ENCODE peak calls at places on chromosomes 5 and 9, in four cellular contexts. One of them, this sample, is unnamed.

GRCh38 chr5:44809215-44809955 is 638 bp downstream of the MRPS30 start:
- DNase-seq in heart right ventricle: peak; percentile 34
- DNase-seq in lower lobe of right lung: peak; percentile 67
- DNase-seq in heart left ventricle: peak; percentile 41
- DNase-seq in this sample: peak; percentile 65

GRCh38 chr5:6616632-6617031 is 16.2 kb downstream of the NSUN2 start:
- DNase-seq in heart right ventricle: no peak
- DNase-seq in lower lobe of right lung: no peak
- DNase-seq in heart left ventricle: no peak
- DNase-seq in this sample: no peak

GRCh38 chr9:112072721-112073553 is 102.2 kb downstream of the SUSD1 start:
- DNase-seq in heart right ventricle: no peak
- DNase-seq in lower lobe of right lung: no peak
- DNase-seq in heart left ventricle: no peak
- DNase-seq in this sample: no peak

GRCh38 chr5:171606414-171607024 is 179.1 kb upstream of the SMIM23 start:
- DNase-seq in heart right ventricle: no peak
- DNase-seq in lower lobe of right lung: no peak
- DNase-seq in heart left ventricle: no peak
- DNase-seq in this sample: no peak

GRCh38 chr9:109010676-109011655 is 2.3 kb downstream of the CTNNAL1 start:
- DNase-seq in heart right ventricle: no peak
- DNase-seq in lower lobe of right lung: no peak
- DNase-seq in heart left ventricle: no peak
- DNase-seq in this sample: no peak

GRCh38 chr9:109507421-109507838 is 9.3 kb upstream of the PTPN3 start:
- DNase-seq in heart right ventricle: no peak
- DNase-seq in lower lobe of right lung: no peak
- DNase-seq in heart left ventricle: no peak
- DNase-seq in this sample: no peak

GRCh38 chr9:69805962-69806633 is 14.5 kb upstream of the CFAP95 start:
- DNase-seq in heart right ventricle: no peak
- DNase-seq in lower lobe of right lung: no peak
- DNase-seq in heart left ventricle: peak; percentile 61
- DNase-seq in this sample: peak; percentile 67

GRCh38 chr5:138565100-138565821 is 9.9 kb downstream of the HSPA9 start:
- DNase-seq in heart right ventricle: no peak
- DNase-seq in lower lobe of right lung: no peak
- DNase-seq in heart left ventricle: no peak
- DNase-seq in this sample: no peak

GRCh38 chr9:23541976-23542375 is 284.1 kb downstream of the ELAVL2 start:
- DNase-seq in heart right ventricle: no peak
- DNase-seq in lower lobe of right lung: no peak
- DNase-seq in heart left ventricle: no peak
- DNase-seq in this sample: no peak

GRCh38 chr5:173010021-173010420 is 26.4 kb downstream of the ATP6V0E1 start:
- DNase-seq in heart right ventricle: no peak
- DNase-seq in lower lobe of right lung: no peak
- DNase-seq in heart left ventricle: no peak
- DNase-seq in this sample: no peak

GRCh38 chr9:70409280-70409679 is 5.2 kb downstream of the KLF9 start:
- DNase-seq in heart right ventricle: no peak
- DNase-seq in lower lobe of right lung: no peak
- DNase-seq in heart left ventricle: no peak
- DNase-seq in this sample: peak; percentile 61

GRCh38 chr5:66949066-66949465 is 247.5 kb downstream of the CD180 start:
- DNase-seq in heart right ventricle: no peak
- DNase-seq in lower lobe of right lung: no peak
- DNase-seq in heart left ventricle: no peak
- DNase-seq in this sample: no peak

GRCh38 chr5:143562935-143563334 is 159.4 kb upstream of the NR3C1 start:
- DNase-seq in heart right ventricle: no peak
- DNase-seq in lower lobe of right lung: no peak
- DNase-seq in heart left ventricle: peak; percentile 31
- DNase-seq in this sample: no peak

GRCh38 chr9:89274838-89275237 is 36.2 kb upstream of the CKS2 start:
- DNase-seq in heart right ventricle: no peak
- DNase-seq in lower lobe of right lung: no peak
- DNase-seq in heart left ventricle: no peak
- DNase-seq in this sample: no peak

GRCh38 chr9:117551171-117551570 is 136.3 kb upstream of the ASTN2 start:
- DNase-seq in heart right ventricle: no peak
- DNase-seq in lower lobe of right lung: no peak
- DNase-seq in heart left ventricle: no peak
- DNase-seq in this sample: no peak

GRCh38 chr9:138058181-138058580 is 180.6 kb downstream of the CACNA1B start:
- DNase-seq in heart right ventricle: no peak
- DNase-seq in lower lobe of right lung: no peak
- DNase-seq in heart left ventricle: no peak
- DNase-seq in this sample: peak; percentile 29

GRCh38 chr5:108101105-108101504 is 280.8 kb downstream of the FBXL17 start:
- DNase-seq in heart right ventricle: no peak
- DNase-seq in lower lobe of right lung: no peak
- DNase-seq in heart left ventricle: peak; percentile 40
- DNase-seq in this sample: no peak

GRCh38 chr9:2338770-2339169 is 282.8 kb upstream of the VLDLR start:
- DNase-seq in heart right ventricle: no peak
- DNase-seq in lower lobe of right lung: no peak
- DNase-seq in heart left ventricle: no peak
- DNase-seq in this sample: no peak

GRCh38 chr9:138052635-138053320 is 175.2 kb downstream of the CACNA1B start:
- DNase-seq in heart right ventricle: no peak
- DNase-seq in lower lobe of right lung: no peak
- DNase-seq in heart left ventricle: no peak
- DNase-seq in this sample: peak; percentile 38

GRCh38 chr5:75200776-75201175 is 35.9 kb downstream of the ANKRD31 start:
- DNase-seq in heart right ventricle: no peak
- DNase-seq in lower lobe of right lung: no peak
- DNase-seq in heart left ventricle: no peak
- DNase-seq in this sample: no peak

GRCh38 chr9:130478731-130479575 is 34.2 kb downstream of the ASS1 start:
- DNase-seq in heart right ventricle: no peak
- DNase-seq in lower lobe of right lung: no peak
- DNase-seq in heart left ventricle: no peak
- DNase-seq in this sample: no peak

GRCh38 chr9:130482463-130482862 is 37.7 kb downstream of the ASS1 start:
- DNase-seq in heart right ventricle: no peak
- DNase-seq in lower lobe of right lung: no peak
- DNase-seq in heart left ventricle: no peak
- DNase-seq in this sample: no peak

GRCh38 chr9:130479587-130479986 is 34.8 kb downstream of the ASS1 start:
- DNase-seq in heart right ventricle: no peak
- DNase-seq in lower lobe of right lung: no peak
- DNase-seq in heart left ventricle: no peak
- DNase-seq in this sample: no peak

GRCh38 chr9:130478152-130478551 is 33.4 kb downstream of the ASS1 start:
- DNase-seq in heart right ventricle: no peak
- DNase-seq in lower lobe of right lung: no peak
- DNase-seq in heart left ventricle: no peak
- DNase-seq in this sample: no peak

DNA sequence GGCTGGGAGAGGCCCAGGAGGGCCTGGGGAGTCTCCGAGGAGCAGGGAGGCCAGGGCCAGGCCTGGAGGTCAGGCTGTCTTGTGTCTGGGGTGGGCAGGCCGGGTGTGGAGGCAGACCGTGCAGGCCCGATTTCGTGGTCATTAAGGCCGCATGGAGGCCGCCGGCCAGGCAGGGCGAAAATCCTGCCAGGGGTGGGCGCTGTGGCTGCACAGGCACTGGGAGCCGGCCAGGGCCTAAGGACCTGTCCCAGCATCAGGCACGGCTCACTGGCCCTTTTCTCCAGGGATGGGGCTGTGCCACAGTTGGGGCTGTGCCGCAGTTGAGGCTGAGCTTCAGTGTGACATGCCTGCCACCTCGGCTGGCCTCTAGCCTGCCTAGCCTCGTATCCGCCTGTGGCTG is 35.9 kb downstream of the ASS1 start:
- DNase-seq in heart right ventricle: no peak
- DNase-seq in lower lobe of right lung: no peak
- DNase-seq in heart left ventricle: no peak
- DNase-seq in this sample: no peak
- TF ChIP-seq CTCF in heart right ventricle: no peak
- TF ChIP-seq CTCF in lower lobe of right lung: no peak
- TF ChIP-seq CTCF in heart left ventricle: no peak
- TF ChIP-seq CTCF in this sample: no peak

GRCh38 chr9:35112257-35113020 is 3.2 kb downstream of the ATOSB start:
- DNase-seq in heart right ventricle: no peak
- DNase-seq in lower lobe of right lung: no peak
- DNase-seq in heart left ventricle: peak; percentile 46
- DNase-seq in this sample: no peak

GRCh38 chr9:35108946-35109575 is 6.1 kb upstream of the STOML2 start:
- DNase-seq in heart right ventricle: no peak
- DNase-seq in lower lobe of right lung: no peak
- DNase-seq in heart left ventricle: no peak
- DNase-seq in this sample: no peak

GRCh38 chr9:35110327-35110758 is 5.3 kb downstream of the ATOSB start:
- DNase-seq in heart right ventricle: no peak
- DNase-seq in lower lobe of right lung: no peak
- DNase-seq in heart left ventricle: peak; percentile 38
- DNase-seq in this sample: no peak

GRCh38 chr9:35108461-35108860 is 5.5 kb upstream of the STOML2 start:
- DNase-seq in heart right ventricle: no peak
- DNase-seq in lower lobe of right lung: no peak
- DNase-seq in heart left ventricle: no peak
- DNase-seq in this sample: no peak

GRCh38 chr9:35111006-35111933 is 4.4 kb downstream of the ATOSB start:
- DNase-seq in heart right ventricle: peak; percentile 98
- DNase-seq in lower lobe of right lung: peak; percentile 99
- DNase-seq in heart left ventricle: peak; percentile 99
- DNase-seq in this sample: peak; percentile 99
- H3K4me1 ChIP-seq in heart right ventricle: peaks cover 46% of the 10 kb centered on the region
- H3K4me1 ChIP-seq in lower lobe of right lung: peaks cover 59% of the 10 kb centered on the region
- H3K4me1 ChIP-seq in heart left ventricle: peaks cover 48% of the 10 kb centered on the region
- H3K4me1 ChIP-seq in this sample: no peaks in the 10 kb centered on the region

GRCh38 chr5:77086611-77087483 is at the start of gene ZBED3:
- DNase-seq in heart right ventricle: peak; percentile 64
- DNase-seq in lower lobe of right lung: peak; percentile 86
- DNase-seq in heart left ventricle: peak; percentile 76
- DNase-seq in this sample: peak; percentile 90
- TF ChIP-seq CTCF in heart right ventricle: peak; percentile 30
- TF ChIP-seq CTCF in lower lobe of right lung: no peak
- TF ChIP-seq CTCF in heart left ventricle: no peak
- TF ChIP-seq CTCF in this sample: peak; percentile 19

DNA sequence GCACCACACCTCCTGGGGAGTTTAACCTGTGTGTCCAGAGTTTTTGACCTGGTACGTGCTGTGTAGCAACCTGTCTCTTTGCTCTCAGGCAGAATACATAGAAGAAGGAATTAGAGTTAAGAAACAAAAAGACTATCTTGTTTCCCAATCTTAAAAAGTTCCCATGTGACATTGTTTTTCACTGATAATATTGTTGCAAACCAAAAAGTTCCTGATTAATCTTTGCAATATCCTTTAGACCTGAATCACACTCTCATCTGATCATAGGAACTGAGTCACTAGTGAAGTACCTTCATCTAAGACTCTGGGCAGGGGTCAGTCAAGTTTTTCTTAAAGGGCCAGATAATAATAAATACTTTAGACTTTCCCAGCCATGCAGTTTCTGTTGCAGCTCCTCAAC is 35.1 kb downstream of the BASP1 start:
- DNase-seq in heart right ventricle: no peak
- DNase-seq in lower lobe of right lung: no peak
- DNase-seq in heart left ventricle: no peak
- DNase-seq in this sample: no peak
- H3K4me1 ChIP-seq in heart right ventricle: no peaks in the 10 kb centered on the region
- H3K4me1 ChIP-seq in lower lobe of right lung: no peaks in the 10 kb centered on the region
- H3K4me1 ChIP-seq in heart left ventricle: no peaks in the 10 kb centered on the region
- H3K4me1 ChIP-seq in this sample: no peaks in the 10 kb centered on the region

DNA sequence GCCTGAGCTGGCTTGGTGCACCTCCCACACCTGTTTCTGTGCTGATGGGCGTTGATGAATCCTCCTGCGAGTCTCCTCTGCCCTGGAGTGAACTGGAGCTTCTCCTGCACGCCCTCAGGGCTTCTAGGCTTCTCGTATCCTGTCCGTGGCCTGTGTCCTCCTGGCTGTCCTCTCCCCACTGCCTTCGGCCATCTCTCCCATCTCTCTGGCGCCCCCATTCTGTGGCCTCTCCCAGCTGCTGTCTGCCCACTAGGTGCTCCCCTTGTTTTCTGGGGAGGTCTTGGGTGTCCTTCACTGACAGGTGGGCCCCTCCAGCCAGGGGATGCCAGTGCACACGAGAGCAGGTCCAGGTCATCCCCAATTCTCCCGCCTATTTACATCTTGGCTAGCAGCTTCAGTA is 28.8 kb downstream of the AHRR start:
- DNase-seq in heart right ventricle: no peak
- DNase-seq in lower lobe of right lung: no peak
- DNase-seq in heart left ventricle: no peak
- DNase-seq in this sample: no peak
- TF ChIP-seq CTCF in heart right ventricle: no peak
- TF ChIP-seq CTCF in lower lobe of right lung: no peak
- TF ChIP-seq CTCF in heart left ventricle: no peak
- TF ChIP-seq CTCF in this sample: no peak

GRCh38 chr5:117357886-117358285 is 783.3 kb upstream of the SEMA6A start:
- DNase-seq in heart right ventricle: no peak
- DNase-seq in lower lobe of right lung: no peak
- DNase-seq in heart left ventricle: no peak
- DNase-seq in this sample: no peak

GRCh38 chr5:117359895-117360294 is 785.3 kb upstream of the SEMA6A start:
- DNase-seq in heart right ventricle: no peak
- DNase-seq in lower lobe of right lung: no peak
- DNase-seq in heart left ventricle: no peak
- DNase-seq in this sample: no peak
- H3K4me1 ChIP-seq in heart right ventricle: no peaks in the 10 kb centered on the region
- H3K4me1 ChIP-seq in lower lobe of right lung: no peaks in the 10 kb centered on the region
- H3K4me1 ChIP-seq in heart left ventricle: no peaks in the 10 kb centered on the region
- H3K4me1 ChIP-seq in this sample: no peaks in the 10 kb centered on the region

This sample was measured in sigmoid colon.